ENCODE peak calls at places on chromosomes 6 and 20, in nine cellular contexts. S, H, N, J, E, D, G, M and C are unnamed samples.
A peak's percentile ranks its signal among the peaks of the same experiment; 100 is the strongest.

GRCh38 chr6:160112628-160113294 is 8.9 kb upstream of the SLC22A1 start:
- DNase-seq in S (no peak), H (no peak), N (no peak), J (no peak), E (no peak), D (no peak), G (no peak), M (no peak), C (no peak)

GRCh38 chr20:57167971-57168693 is 98.3 kb downstream of the BMP7 start:
- DNase-seq in S (no peak), H (no peak), N (no peak), J (no peak), E (no peak), D (peak; percentile 48), G (no peak), M (no peak), C (no peak)

GRCh38 chr6:128395596-128395995 is 124.8 kb downstream of the PTPRK start:
- DNase-seq in S (no peak), H (no peak), N (no peak), J (no peak), E (no peak), D (no peak), G (no peak), M (no peak), C (no peak)

GRCh38 chr6:151682922-151683321 is 124.6 kb upstream of the ESR1 start:
- DNase-seq in S (no peak), H (no peak), N (no peak), J (no peak), E (no peak), D (no peak), G (no peak), M (no peak), C (no peak)

GRCh38 chr6:24387818-24388217 is 14.9 kb upstream of the MRS2 start:
- DNase-seq in S (no peak), H (no peak), N (no peak), J (no peak), E (no peak), D (no peak), G (no peak), M (no peak), C (no peak)

GRCh38 chr6:168638497-168639072 is 197.6 kb downstream of the SMOC2 start:
- DNase-seq in S (no peak), H (no peak), N (no peak), J (no peak), E (no peak), D (no peak), G (no peak), M (no peak), C (no peak)

GRCh38 chr6:44217332-44218143 is 812 bp downstream of the MYMX start:
- DNase-seq in S (peak; percentile 53), H (peak; percentile 54), N (no peak), J (no peak), E (no peak), D (no peak), G (peak; percentile 43), M (no peak), C (no peak)

GRCh38 chr6:115870464-115870863 is 190.2 kb downstream of the FRK start:
- DNase-seq in S (no peak), H (no peak), N (no peak), J (no peak), E (no peak), D (no peak), G (no peak), M (no peak), C (no peak)

GRCh38 chr6:151320140-151320539 is 71.2 kb downstream of the ZBTB2 start:
- DNase-seq in S (no peak), H (no peak), N (no peak), J (no peak), E (no peak), D (no peak), G (no peak), M (no peak), C (no peak)

GRCh38 chr20:36238153-36238552 is 1.9 kb downstream of the AAR2 start:
- DNase-seq in S (no peak), H (no peak), N (no peak), J (no peak), E (no peak), D (no peak), G (no peak), M (no peak), C (no peak)